ENCODE peak calls at places on chromosome 15, in five cellular contexts. One of them, this sample, is unnamed.

GRCh38 chr15:66954601-66955000 is 110.8 kb upstream of the SMAD3 start:
- DNase-seq in adrenal gland: no peak
- DNase-seq in AG09319: no peak
- DNase-seq in activated B cell treated with CpG ODN at 0.5 μM for 24 hours: no peak
- DNase-seq in dorsolateral prefrontal cortex: no peak
- DNase-seq in this sample: no peak

GRCh38 chr15:59538494-59538893 is 73.1 kb upstream of the GCNT3 start:
- DNase-seq in AG09319: no peak
- DNase-seq in activated B cell treated with CpG ODN at 0.5 μM for 24 hours: no peak
- DNase-seq in adrenal gland: no peak
- DNase-seq in dorsolateral prefrontal cortex: no peak
- DNase-seq in this sample: no peak

GRCh38 chr15:37015476-37015875 is 84.9 kb downstream of the MEIS2 start:
- DNase-seq in activated B cell treated with CpG ODN at 0.5 μM for 24 hours: no peak
- DNase-seq in dorsolateral prefrontal cortex: no peak
- DNase-seq in adrenal gland: no peak
- DNase-seq in AG09319: no peak
- DNase-seq in this sample: no peak

GRCh38 chr15:93073465-93073952 is 15.5 kb downstream of the RGMA start:
- DNase-seq in AG09319: no peak
- DNase-seq in dorsolateral prefrontal cortex: no peak
- DNase-seq in activated B cell treated with CpG ODN at 0.5 μM for 24 hours: no peak
- DNase-seq in adrenal gland: no peak
- DNase-seq in this sample: no peak

GRCh38 chr15:99702895-99703602 is 30.2 kb downstream of the LYSMD4 start:
- DNase-seq in adrenal gland: no peak
- DNase-seq in activated B cell treated with CpG ODN at 0.5 μM for 24 hours: no peak
- DNase-seq in AG09319: no peak
- DNase-seq in dorsolateral prefrontal cortex: no peak
- DNase-seq in this sample: no peak

GRCh38 chr15:52464478-52464877 is 64.2 kb downstream of the MYO5A start:
- DNase-seq in dorsolateral prefrontal cortex: no peak
- DNase-seq in activated B cell treated with CpG ODN at 0.5 μM for 24 hours: no peak
- DNase-seq in adrenal gland: no peak
- DNase-seq in AG09319: no peak
- DNase-seq in this sample: no peak

GRCh38 chr15:68574051-68574450 is 4.7 kb upstream of the CORO2B start:
- DNase-seq in adrenal gland: no peak
- DNase-seq in AG09319: no peak
- DNase-seq in activated B cell treated with CpG ODN at 0.5 μM for 24 hours: no peak
- DNase-seq in dorsolateral prefrontal cortex: no peak
- DNase-seq in this sample: no peak

GRCh38 chr15:35871282-35871681 is 325.3 kb upstream of the DPH6 start:
- DNase-seq in activated B cell treated with CpG ODN at 0.5 μM for 24 hours: no peak
- DNase-seq in dorsolateral prefrontal cortex: no peak
- DNase-seq in AG09319: no peak
- DNase-seq in adrenal gland: no peak
- DNase-seq in this sample: no peak

GRCh38 chr15:66785637-66786036 is 83.6 kb downstream of the SMAD6 start:
- DNase-seq in dorsolateral prefrontal cortex: no peak
- DNase-seq in adrenal gland: no peak
- DNase-seq in activated B cell treated with CpG ODN at 0.5 μM for 24 hours: no peak
- DNase-seq in AG09319: no peak
- DNase-seq in this sample: no peak

GRCh38 chr15:32786906-32787305 is 69.1 kb downstream of the GREM1 start:
- DNase-seq in activated B cell treated with CpG ODN at 0.5 μM for 24 hours: no peak
- DNase-seq in dorsolateral prefrontal cortex: no peak
- DNase-seq in adrenal gland: no peak
- DNase-seq in AG09319: no peak
- DNase-seq in this sample: no peak

GRCh38 chr15:60375255-60375809 is 22.5 kb downstream of the ANXA2 start:
- DNase-seq in activated B cell treated with CpG ODN at 0.5 μM for 24 hours: no peak
- DNase-seq in adrenal gland: no peak
- DNase-seq in dorsolateral prefrontal cortex: no peak
- DNase-seq in AG09319: no peak
- DNase-seq in this sample: no peak

GRCh38 chr15:44028349-44028748 is 166.7 kb downstream of the FRMD5 start:
- DNase-seq in dorsolateral prefrontal cortex: no peak
- DNase-seq in activated B cell treated with CpG ODN at 0.5 μM for 24 hours: no peak
- DNase-seq in adrenal gland: no peak
- DNase-seq in AG09319: no peak
- DNase-seq in this sample: no peak

GRCh38 chr15:44029003-44029402 is 166.1 kb downstream of the FRMD5 start:
- DNase-seq in adrenal gland: no peak
- DNase-seq in AG09319: no peak
- DNase-seq in activated B cell treated with CpG ODN at 0.5 μM for 24 hours: no peak
- DNase-seq in dorsolateral prefrontal cortex: no peak
- DNase-seq in this sample: no peak

DNA sequence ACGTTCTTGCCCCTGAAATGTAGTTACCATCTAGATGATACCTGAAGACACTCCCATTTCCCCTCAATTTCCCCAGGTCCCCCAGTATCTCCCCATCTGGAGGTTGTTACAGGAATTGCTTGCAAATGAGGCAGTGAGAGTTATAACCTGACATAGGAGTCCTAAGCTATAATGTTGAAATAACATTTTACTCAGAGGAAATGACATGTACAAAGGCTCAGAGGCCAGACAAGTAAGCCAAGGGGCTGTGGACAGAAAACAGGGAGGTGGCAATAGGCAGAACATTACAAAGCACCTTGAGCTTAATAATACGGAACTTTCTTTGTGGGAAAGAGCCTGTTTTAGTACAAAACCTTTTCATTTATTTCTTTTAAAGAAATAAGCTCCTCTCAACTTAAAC is 171.9 kb downstream of the FRMD5 start:
- DNase-seq in AG09319: no peak
- DNase-seq in dorsolateral prefrontal cortex: no peak
- DNase-seq in activated B cell treated with CpG ODN at 0.5 μM for 24 hours: no peak
- DNase-seq in adrenal gland: no peak
- DNase-seq in this sample: no peak
- TF ChIP-seq CTCF in AG09319: no peak
- TF ChIP-seq CTCF in dorsolateral prefrontal cortex: no peak
- TF ChIP-seq CTCF in activated B cell treated with CpG ODN at 0.5 μM for 24 hours: no peak
- TF ChIP-seq CTCF in adrenal gland: no peak
- TF ChIP-seq CTCF in this sample: no peak

GRCh38 chr15:28021281-28022039 is 77.7 kb downstream of the OCA2 start:
- DNase-seq in activated B cell treated with CpG ODN at 0.5 μM for 24 hours: no peak
- DNase-seq in dorsolateral prefrontal cortex: no peak
- DNase-seq in AG09319: no peak
- DNase-seq in adrenal gland: peak
- DNase-seq in this sample: peak
- TF ChIP-seq CTCF in activated B cell treated with CpG ODN at 0.5 μM for 24 hours: no peak
- TF ChIP-seq CTCF in dorsolateral prefrontal cortex: peak
- TF ChIP-seq CTCF in AG09319: peak
- TF ChIP-seq CTCF in adrenal gland: peak
- TF ChIP-seq CTCF in this sample: no peak

DNA sequence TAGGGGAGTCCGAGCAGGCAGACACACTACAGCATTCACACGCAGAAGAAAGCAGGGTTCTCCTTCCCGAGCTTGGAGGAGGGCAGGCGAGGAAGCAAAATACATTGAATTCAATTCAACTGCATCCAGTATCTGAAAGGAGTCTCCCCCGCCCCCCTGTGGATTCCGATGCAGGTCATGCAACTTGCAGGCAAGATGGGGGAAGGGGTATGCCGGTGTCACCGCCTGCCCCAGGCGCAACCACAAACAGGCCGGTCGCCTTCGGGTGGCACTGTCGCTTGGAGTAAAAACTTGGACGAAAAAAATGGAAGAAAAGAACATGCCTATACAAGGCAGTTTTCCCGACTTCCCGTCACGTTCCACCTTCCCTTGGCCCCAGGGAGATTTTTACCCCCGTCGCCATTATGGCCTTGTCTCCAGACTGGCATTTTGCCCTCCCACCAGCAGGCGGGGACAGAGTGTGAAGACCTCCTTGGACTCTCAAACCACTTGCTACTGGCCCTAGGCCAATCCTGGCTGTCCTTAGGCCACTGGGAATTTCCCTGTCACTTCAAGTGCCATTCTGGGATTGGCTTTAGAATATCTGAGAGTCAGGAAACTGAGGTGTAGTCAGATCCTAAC is 1.6 kb upstream of the NTRK3 start:
- DNase-seq in dorsolateral prefrontal cortex: no peak
- DNase-seq in adrenal gland: no peak
- DNase-seq in activated B cell treated with CpG ODN at 0.5 μM for 24 hours: no peak
- DNase-seq in AG09319: no peak
- DNase-seq in this sample: no peak
- TF ChIP-seq CTCF in dorsolateral prefrontal cortex: peak
- TF ChIP-seq CTCF in adrenal gland: peak
- TF ChIP-seq CTCF in activated B cell treated with CpG ODN at 0.5 μM for 24 hours: no peak
- TF ChIP-seq CTCF in AG09319: no peak
- TF ChIP-seq CTCF in this sample: no peak

GRCh38 chr15:83656943-83657528 is 3.1 kb downstream of the ADAMTSL3 start:
- DNase-seq in dorsolateral prefrontal cortex: no peak
- DNase-seq in activated B cell treated with CpG ODN at 0.5 μM for 24 hours: no peak
- DNase-seq in AG09319: no peak
- DNase-seq in adrenal gland: no peak
- DNase-seq in this sample: no peak

GRCh38 chr15:83659011-83659811 is 5.3 kb downstream of the ADAMTSL3 start:
- DNase-seq in adrenal gland: peak
- DNase-seq in AG09319: no peak
- DNase-seq in activated B cell treated with CpG ODN at 0.5 μM for 24 hours: no peak
- DNase-seq in dorsolateral prefrontal cortex: no peak
- DNase-seq in this sample: no peak

GRCh38 chr15:83656192-83656591 is 2.3 kb downstream of the ADAMTSL3 start:
- DNase-seq in adrenal gland: no peak
- DNase-seq in AG09319: no peak
- DNase-seq in dorsolateral prefrontal cortex: no peak
- DNase-seq in activated B cell treated with CpG ODN at 0.5 μM for 24 hours: no peak
- DNase-seq in this sample: no peak

GRCh38 chr15:83658406-83658805 is 4.5 kb downstream of the ADAMTSL3 start:
- DNase-seq in AG09319: no peak
- DNase-seq in adrenal gland: no peak
- DNase-seq in activated B cell treated with CpG ODN at 0.5 μM for 24 hours: no peak
- DNase-seq in dorsolateral prefrontal cortex: no peak
- DNase-seq in this sample: no peak

DNA sequence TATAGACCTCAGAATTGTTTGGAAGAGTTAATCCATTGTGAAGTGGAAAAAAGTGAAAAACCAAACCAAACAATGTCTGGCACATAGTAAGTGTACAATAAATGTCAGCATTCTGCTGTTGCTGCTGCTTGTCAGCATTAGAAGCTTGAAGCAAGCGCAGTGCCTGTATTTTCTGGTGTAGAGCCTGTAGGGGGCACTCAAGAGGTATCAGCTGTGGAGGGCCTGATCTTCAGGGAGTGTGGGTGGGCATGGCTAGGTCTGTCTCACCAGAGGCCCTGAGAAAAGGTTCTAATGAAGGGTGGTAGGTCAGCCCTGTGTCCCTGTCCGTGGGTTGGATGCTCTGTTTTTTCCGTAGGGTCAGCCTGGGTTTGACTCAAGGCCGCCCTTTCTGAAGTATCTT is 3.6 kb downstream of the ADAMTSL3 start:
- DNase-seq in adrenal gland: no peak
- DNase-seq in dorsolateral prefrontal cortex: no peak
- DNase-seq in activated B cell treated with CpG ODN at 0.5 μM for 24 hours: no peak
- DNase-seq in AG09319: no peak
- DNase-seq in this sample: no peak
- TF ChIP-seq CTCF in adrenal gland: no peak
- TF ChIP-seq CTCF in dorsolateral prefrontal cortex: no peak
- TF ChIP-seq CTCF in activated B cell treated with CpG ODN at 0.5 μM for 24 hours: no peak
- TF ChIP-seq CTCF in AG09319: no peak
- TF ChIP-seq CTCF in this sample: no peak

GRCh38 chr15:78811825-78812183 is 540 bp upstream of the ADAMTS7 start:
- DNase-seq in AG09319: no peak
- DNase-seq in adrenal gland: peak
- DNase-seq in activated B cell treated with CpG ODN at 0.5 μM for 24 hours: no peak
- DNase-seq in dorsolateral prefrontal cortex: no peak
- DNase-seq in this sample: peak
- TF ChIP-seq CTCF in AG09319: no peak
- TF ChIP-seq CTCF in adrenal gland: no peak
- TF ChIP-seq CTCF in activated B cell treated with CpG ODN at 0.5 μM for 24 hours: no peak
- TF ChIP-seq CTCF in dorsolateral prefrontal cortex: no peak
- TF ChIP-seq CTCF in this sample: no peak

GRCh38 chr15:96340611-96341464 is 10.3 kb downstream of the NR2F2 start:
- DNase-seq in AG09319: no peak
- DNase-seq in dorsolateral prefrontal cortex: no peak
- DNase-seq in activated B cell treated with CpG ODN at 0.5 μM for 24 hours: no peak
- DNase-seq in adrenal gland: peak
- DNase-seq in this sample: peak
- TF ChIP-seq CTCF in AG09319: no peak
- TF ChIP-seq CTCF in dorsolateral prefrontal cortex: no peak
- TF ChIP-seq CTCF in activated B cell treated with CpG ODN at 0.5 μM for 24 hours: no peak
- TF ChIP-seq CTCF in adrenal gland: no peak
- TF ChIP-seq CTCF in this sample: no peak